ENCODE peak calls at places on chromosomes 11 and 22, in nine cellular contexts. K, J, X, O, L, P, A, M and S are unnamed samples. For H3K4me1 and H3K27me3, the result is how much of the 10 kb centered on the place peaks cover.

GRCh38 chr11:95788921-95789505 is 569 bp downstream of the FAM76B start:
- DNase-seq in K (no peak), J (no peak), X (peak), O (no peak), L (no peak), P (no peak), A (no peak), M (peak), S (peak)

GRCh38 chr11:22263613-22264012 is 70.7 kb downstream of the ANO5 start:
- DNase-seq in K (no peak), J (no peak), X (no peak), O (no peak), L (no peak), P (no peak), A (no peak), M (no peak), S (no peak)

GRCh38 chr22:26360169-26360885 is 68.7 kb upstream of the ASPHD2 start:
- DNase-seq in K (peak), J (peak), X (peak), O (peak), L (peak), P (peak), A (peak), M (peak), S (no peak)

GRCh38 chr11:18192988-18193387 is 20.4 kb downstream of the MRGPRX4 start:
- DNase-seq in K (no peak), J (no peak), X (no peak), O (no peak), L (no peak), P (no peak), A (no peak), M (no peak), S (no peak)

GRCh38 chr11:59943996-59944395 is 5.8 kb downstream of the OOSP1 start:
- DNase-seq in K (no peak), J (no peak), X (no peak), O (no peak), L (no peak), P (no peak), A (no peak), M (no peak), S (no peak)

GRCh38 chr22:48254311-48254873 is 1491.9 kb downstream of the TBC1D22A start:
- DNase-seq in K (no peak), J (no peak), X (peak), O (no peak), L (no peak), P (no peak), A (no peak), M (no peak), S (peak)

GRCh38 chr11:12185914-12186313 is 75.5 kb downstream of the MICAL2 start:
- DNase-seq in K (no peak), J (peak), X (no peak), O (no peak), L (peak), P (no peak), A (no peak), M (no peak), S (no peak)

GRCh38 chr11:45872513-45873356 is 12.7 kb upstream of the MAPK8IP1 start:
- DNase-seq in K (peak), J (peak), X (peak), O (peak), L (no peak), P (peak), A (no peak), M (peak), S (no peak)

GRCh38 chr11:72577271-72577681 is 96.9 kb downstream of the PDE2A start:
- DNase-seq in K (peak), J (no peak), X (no peak), O (no peak), L (peak), P (no peak), A (no peak), M (no peak), S (no peak)

GRCh38 chr11:57480409-57481137 is 20.2 kb downstream of the RTN4RL2 start:
- DNase-seq in K (peak), J (peak), X (peak), O (peak), L (peak), P (peak), A (peak), M (peak), S (peak)

GRCh38 chr11:47256374-47256773 is 1.4 kb upstream of the NR1H3 start:
- DNase-seq in K (no peak), J (no peak), X (no peak), O (no peak), L (no peak), P (no peak), A (no peak), M (no peak), S (no peak)

GRCh38 chr11:127493330-127493729 is 492.8 kb upstream of the KIRREL3 start:
- DNase-seq in K (no peak), J (no peak), X (no peak), O (no peak), L (no peak), P (no peak), A (no peak), M (no peak), S (no peak)

GRCh38 chr22:47309476-47309875 is 547.0 kb downstream of the TBC1D22A start:
- DNase-seq in K (no peak), J (no peak), X (no peak), O (no peak), L (no peak), P (no peak), A (no peak), M (no peak), S (no peak)

GRCh38 chr11:128692750-128693578 is 908 bp upstream of the FLI1 start:
- DNase-seq in K (peak), J (peak), X (no peak), O (no peak), L (peak), P (no peak), A (no peak), M (peak), S (peak)

GRCh38 chr11:27184458-27185312 is 144.1 kb downstream of the BBOX1 start:
- DNase-seq in K (no peak), J (no peak), X (no peak), O (no peak), L (no peak), P (no peak), A (no peak), M (no peak), S (no peak)

GRCh38 chr11:8640305-8640932 is 42.0 kb downstream of the TRIM66 start:
- DNase-seq in K (no peak), J (no peak), X (no peak), O (no peak), L (no peak), P (no peak), A (no peak), M (no peak), S (no peak)

GRCh38 chr22:27133951-27134664 is 476.7 kb downstream of the MIAT start:
- DNase-seq in K (peak), J (peak), X (no peak), O (peak), L (no peak), P (peak), A (no peak), M (no peak), S (no peak)

GRCh38 chr11:44338721-44339529 is 29.0 kb upstream of the ALX4 start:
- DNase-seq in K (no peak), J (no peak), X (no peak), O (no peak), L (no peak), P (no peak), A (no peak), M (no peak), S (no peak)

GRCh38 chr11:124758355-124759267 is 3.5 kb downstream of the ESAM start:
- DNase-seq in K (peak), J (peak), X (peak), O (peak), L (peak), P (peak), A (no peak), M (peak), S (peak)

GRCh38 chr11:43327987-43328386 is 16.2 kb downstream of the API5 start:
- DNase-seq in K (no peak), J (no peak), X (no peak), O (peak), L (no peak), P (peak), A (no peak), M (no peak), S (no peak)

GRCh38 chr11:66782726-66783125 is 53.7 kb upstream of the SPTBN2 start:
- DNase-seq in K (no peak), J (no peak), X (no peak), O (no peak), L (no peak), P (no peak), A (no peak), M (no peak), S (no peak)

GRCh38 chr11:109249597-109249996 is 172.4 kb upstream of the C11orf87 start:
- DNase-seq in K (no peak), J (no peak), X (no peak), O (no peak), L (no peak), P (no peak), A (no peak), M (no peak), S (no peak)

GRCh38 chr22:32909561-32910348 is 108.2 kb downstream of the TIMP3 start:
- DNase-seq in K (no peak), J (peak), X (no peak), O (no peak), L (no peak), P (no peak), A (no peak), M (no peak), S (no peak)

GRCh38 chr11:74837191-74837590 is 88.5 kb downstream of the RNF169 start:
- DNase-seq in K (no peak), J (no peak), X (no peak), O (no peak), L (no peak), P (no peak), A (no peak), M (no peak), S (no peak)

GRCh38 chr22:49751318-49751967 is 76.2 kb downstream of the BRD1 start:
- DNase-seq in K (no peak), J (no peak), X (no peak), O (peak), L (no peak), P (no peak), A (no peak), M (peak), S (peak)

GRCh38 chr11:79675081-79675480 is 234.3 kb upstream of the TENM4 start:
- DNase-seq in K (no peak), J (no peak), X (no peak), O (no peak), L (no peak), P (no peak), A (no peak), M (no peak), S (no peak)

GRCh38 chr22:38314140-38314991 is 2.9 kb downstream of the CSNK1E start:
- DNase-seq in K (no peak), J (peak), X (no peak), O (no peak), L (no peak), P (no peak), A (no peak), M (no peak), S (no peak)

GRCh38 chr11:71251761-71252433 is 480 bp downstream of the SHANK2 start:
- DNase-seq in K (no peak), J (no peak), X (peak), O (peak), L (no peak), P (peak), A (no peak), M (no peak), S (no peak)

GRCh38 chr22:49968831-49969661 is 8.5 kb downstream of the PIM3 start:
- DNase-seq in K (peak), J (peak), X (no peak), O (peak), L (peak), P (no peak), A (peak), M (no peak), S (peak)

GRCh38 chr11:68855205-68855978 is 13.7 kb upstream of the CPT1A start:
- DNase-seq in K (peak), J (no peak), X (peak), O (no peak), L (peak), P (peak), A (peak), M (peak), S (peak)

GRCh38 chr11:15815246-15816209 is 540.8 kb downstream of the SOX6 start:
- DNase-seq in K (no peak), J (no peak), X (no peak), O (no peak), L (no peak), P (peak), A (no peak), M (no peak), S (no peak)

GRCh38 chr11:131951146-131951545 is 580.7 kb downstream of the NTM start:
- DNase-seq in K (no peak), J (no peak), X (no peak), O (no peak), L (no peak), P (no peak), A (no peak), M (no peak), S (no peak)

GRCh38 chr22:38950527-38951111 is 6.8 kb upstream of the APOBEC3A start:
- DNase-seq in K (no peak), J (no peak), X (no peak), O (no peak), L (peak), P (no peak), A (no peak), M (no peak), S (peak)

GRCh38 chr22:19292262-19293230 is 1.0 kb upstream of the CLTCL1 start:
- DNase-seq in K (peak), J (no peak), X (peak), O (no peak), L (peak), P (no peak), A (peak), M (no peak), S (no peak)

GRCh38 chr11:26537341-26537740 is 34.7 kb downstream of the MUC15 start:
- DNase-seq in K (no peak), J (no peak), X (no peak), O (no peak), L (no peak), P (no peak), A (no peak), M (no peak), S (no peak)

DNA sequence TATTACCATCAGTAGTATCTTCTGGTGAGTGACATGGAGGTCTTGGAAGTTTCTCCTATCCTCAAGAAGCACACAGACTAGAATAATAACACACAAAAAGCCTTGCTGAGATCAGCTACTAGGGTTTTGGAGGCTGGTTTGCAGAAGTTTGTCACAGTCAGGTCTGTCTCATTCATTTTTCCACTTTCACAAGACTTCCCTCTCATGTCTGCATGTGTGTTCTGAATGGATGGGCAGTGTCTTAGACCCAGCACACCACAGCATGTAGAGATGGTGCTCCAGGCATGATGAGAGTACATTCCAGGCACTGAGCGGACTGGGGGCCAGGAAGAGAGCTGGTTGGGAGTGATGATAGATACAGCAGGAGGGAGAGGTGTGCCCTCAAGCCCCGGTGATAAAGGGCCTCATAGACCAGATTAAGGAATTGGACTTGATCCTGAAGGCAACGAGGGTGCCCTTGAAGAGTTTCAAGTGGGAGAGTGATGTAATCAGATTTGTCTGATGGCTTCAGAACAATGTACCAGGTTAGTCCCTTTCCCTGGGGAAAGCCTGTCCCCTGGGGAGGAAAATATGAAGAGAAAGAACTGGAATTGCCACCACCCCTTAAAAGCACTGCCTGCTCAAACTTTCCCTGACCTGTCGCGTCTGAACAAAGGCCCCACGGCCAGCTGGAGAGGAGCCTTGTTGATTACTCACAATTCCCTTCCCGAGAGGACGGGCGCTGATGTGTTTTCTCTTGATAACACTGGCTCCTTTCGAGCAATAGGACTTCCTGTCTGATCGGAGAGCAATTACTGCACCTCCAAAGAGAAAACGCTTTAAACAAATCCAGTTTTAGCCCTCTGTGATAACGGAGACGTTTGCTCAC is 45.1 kb upstream of the LMO2 start:
- DNase-seq in K (peak), J (peak), X (peak), O (no peak), L (no peak), P (peak), A (peak), M (no peak), S (no peak)
- H3K4me1 ChIP-seq in K (under half), J (under half), X (under half), O (under half), L (half or more), P (under half), A (under half), M (under half), S (under half)

DNA sequence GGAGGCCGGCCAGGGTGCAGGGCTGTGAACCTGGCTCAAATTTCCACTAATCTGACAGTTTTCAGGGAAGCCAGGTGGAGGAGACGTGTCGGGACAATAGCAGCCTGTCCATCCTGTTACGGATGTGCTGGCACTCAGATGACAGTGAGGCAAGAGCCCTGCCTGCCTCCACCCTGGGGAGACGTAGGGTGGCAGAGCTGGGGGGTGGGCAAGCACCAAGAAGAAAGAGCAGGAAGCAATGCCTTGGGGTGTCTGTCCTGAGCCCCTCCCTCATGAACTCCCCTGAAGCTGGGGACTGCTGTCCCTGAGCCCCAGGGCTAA is 10.0 kb upstream of the TRIM29 start:
- DNase-seq in K (no peak), J (no peak), X (no peak), O (no peak), L (no peak), P (no peak), A (no peak), M (no peak), S (no peak)
- H3K27me3 ChIP-seq in K (under half), J (under half), X (under half), O (under half), L (under half), P (under half), A (under half), M (under half), S (under half)

GRCh38 chr22:23192558-23192957 is 12.2 kb downstream of the BCR start:
- DNase-seq in K (no peak), J (no peak), X (no peak), O (no peak), L (no peak), P (no peak), A (no peak), M (no peak), S (no peak)
- H3K4me1 ChIP-seq in K (under half), J (under half), X (under half), O (under half), L (under half), P (under half), A (under half), M (under half), S (under half)

GRCh38 chr11:70073881-70074371 is 4.2 kb upstream of the ANO1 start:
- DNase-seq in K (no peak), J (peak), X (no peak), O (no peak), L (no peak), P (no peak), A (no peak), M (no peak), S (peak)

GRCh38 chr11:70074701-70075100 is 3.4 kb upstream of the ANO1 start:
- DNase-seq in K (no peak), J (no peak), X (no peak), O (no peak), L (no peak), P (no peak), A (no peak), M (no peak), S (no peak)

GRCh38 chr11:70076461-70076931 is 1.6 kb upstream of the ANO1 start:
- DNase-seq in K (no peak), J (no peak), X (no peak), O (no peak), L (no peak), P (no peak), A (no peak), M (no peak), S (peak)

GRCh38 chr11:70077411-70078094 is 564 bp upstream of the ANO1 start:
- DNase-seq in K (no peak), J (no peak), X (no peak), O (no peak), L (no peak), P (no peak), A (no peak), M (no peak), S (peak)

DNA sequence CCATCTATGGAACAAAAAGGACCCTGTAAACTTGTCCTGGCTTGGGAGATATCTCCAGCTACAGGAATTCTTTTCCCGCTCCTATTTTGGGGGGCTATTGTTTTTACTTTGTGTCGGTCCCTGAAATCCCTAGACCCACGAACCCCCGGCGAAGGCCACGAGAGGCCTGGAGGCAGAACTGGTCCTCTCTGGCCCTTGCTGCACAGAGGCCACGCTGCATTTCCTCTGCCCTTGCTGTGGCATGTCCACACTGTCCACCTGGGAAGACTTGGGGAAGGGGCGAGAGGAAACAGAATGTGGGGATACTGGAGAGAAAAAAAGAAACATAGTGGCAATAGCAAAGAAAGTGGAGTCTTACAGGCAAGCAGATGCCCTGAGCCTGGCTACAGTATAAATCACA is 2.3 kb upstream of the ANO1 start:
- DNase-seq in K (no peak), J (no peak), X (no peak), O (no peak), L (no peak), P (no peak), A (no peak), M (no peak), S (no peak)
- H3K27me3 ChIP-seq in K (under half), J (under half), X (under half), O (half or more), L (half or more), P (under half), A (under half), M (under half), S (under half)

GRCh38 chr11:833849-834311 is 1.1 kb downstream of the CD151 start:
- DNase-seq in K (no peak), J (no peak), X (no peak), O (peak), L (no peak), P (peak), A (no peak), M (no peak), S (no peak)

GRCh38 chr11:831132-831864 is 1.5 kb upstream of the CD151 start:
- DNase-seq in K (no peak), J (no peak), X (no peak), O (no peak), L (no peak), P (no peak), A (no peak), M (no peak), S (peak)

GRCh38 chr11:833114-833791 is 501 bp downstream of the CD151 start:
- DNase-seq in K (peak), J (peak), X (no peak), O (peak), L (peak), P (peak), A (no peak), M (peak), S (no peak)

GRCh38 chr11:831951-832528 is 712 bp upstream of the CD151 start:
- DNase-seq in K (no peak), J (no peak), X (no peak), O (no peak), L (no peak), P (no peak), A (no peak), M (no peak), S (no peak)

DNA sequence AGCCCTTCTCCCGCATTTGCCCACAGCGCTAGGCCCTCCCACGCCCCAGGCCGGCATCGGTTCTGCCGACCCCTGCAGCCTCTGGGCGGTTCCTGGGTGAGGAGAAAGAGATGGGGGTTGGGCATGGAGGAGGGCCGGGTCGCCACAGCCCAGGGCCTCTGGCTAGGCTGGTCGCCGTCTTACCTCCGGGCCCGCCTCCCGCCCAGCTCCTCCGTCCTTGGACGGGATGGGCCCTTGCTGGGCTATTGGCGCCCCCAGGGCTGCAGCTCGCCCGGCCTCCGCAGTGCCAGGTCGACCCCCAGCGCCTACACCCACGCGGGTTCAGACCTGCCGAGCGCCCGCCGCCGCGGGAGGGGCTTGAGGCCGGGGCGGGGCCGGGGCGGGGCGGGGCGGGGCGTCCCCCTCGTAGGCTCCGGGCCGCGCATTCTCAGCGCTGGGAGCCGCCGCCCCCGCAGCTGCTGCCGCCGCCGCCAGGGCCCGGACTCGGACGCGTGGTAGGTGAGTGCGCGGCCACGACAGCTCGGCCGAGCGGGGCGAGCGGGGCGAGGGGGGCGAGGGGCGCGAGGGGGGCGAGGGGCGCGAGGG is at the start of gene CD151:
- DNase-seq in K (peak), J (no peak), X (no peak), O (peak), L (no peak), P (peak), A (no peak), M (peak), S (no peak)
- H3K4me1 ChIP-seq in K (half or more), J (under half), X (under half), O (half or more), L (half or more), P (under half), A (under half), M (half or more), S (half or more)